ENCODE peak calls at places on chromosome 18, in nine cellular contexts. One of them, this sample, is unnamed.

GRCh38 chr18:48517048-48517447 is 21.8 kb upstream of the CTIF start:
- DNase-seq in NCI-H1417: no peak
- DNase-seq in effector CD8-positive, alpha-beta T cell: no peak
- DNase-seq in transverse colon: no peak
- DNase-seq in WTC11: no peak
- DNase-seq in GM19239: no peak
- DNase-seq in CD8-positive, alpha-beta T cell: no peak
- DNase-seq in HTR-8/SVneo: no peak
- DNase-seq in activated CD8-positive, alpha-beta memory T cell treated with anti-CD3 and anti-CD28 coated beads, Interleukin-2, amount 50 U/mL, for 4 hours: no peak
- DNase-seq in this sample: no peak

GRCh38 chr18:9914584-9915290 is 921 bp downstream of the VAPA start:
- DNase-seq in NCI-H1417: peak; percentile 39
- DNase-seq in effector CD8-positive, alpha-beta T cell: peak; percentile 65
- DNase-seq in transverse colon: peak; percentile 88
- DNase-seq in WTC11: peak; percentile 41
- DNase-seq in GM19239: peak; percentile 4
- DNase-seq in CD8-positive, alpha-beta T cell: peak; percentile 81
- DNase-seq in HTR-8/SVneo: no peak
- DNase-seq in activated CD8-positive, alpha-beta memory T cell treated with anti-CD3 and anti-CD28 coated beads, Interleukin-2, amount 50 U/mL, for 4 hours: peak; percentile 74
- DNase-seq in this sample: peak; percentile 26

GRCh38 chr18:33928226-33928625 is 296.5 kb downstream of the NOL4 start:
- DNase-seq in NCI-H1417: no peak
- DNase-seq in effector CD8-positive, alpha-beta T cell: no peak
- DNase-seq in transverse colon: no peak
- DNase-seq in WTC11: no peak
- DNase-seq in GM19239: no peak
- DNase-seq in CD8-positive, alpha-beta T cell: no peak
- DNase-seq in HTR-8/SVneo: no peak
- DNase-seq in activated CD8-positive, alpha-beta memory T cell treated with anti-CD3 and anti-CD28 coated beads, Interleukin-2, amount 50 U/mL, for 4 hours: no peak
- DNase-seq in this sample: no peak

GRCh38 chr18:68803371-68803770 is 5.5 kb downstream of the CCDC102B start:
- DNase-seq in NCI-H1417: no peak
- DNase-seq in effector CD8-positive, alpha-beta T cell: no peak
- DNase-seq in transverse colon: peak; percentile 39
- DNase-seq in WTC11: no peak
- DNase-seq in GM19239: no peak
- DNase-seq in CD8-positive, alpha-beta T cell: no peak
- DNase-seq in HTR-8/SVneo: no peak
- DNase-seq in activated CD8-positive, alpha-beta memory T cell treated with anti-CD3 and anti-CD28 coated beads, Interleukin-2, amount 50 U/mL, for 4 hours: no peak
- DNase-seq in this sample: peak; percentile 84

GRCh38 chr18:78768655-78769501 is 210.7 kb upstream of the SALL3 start:
- DNase-seq in NCI-H1417: no peak
- DNase-seq in effector CD8-positive, alpha-beta T cell: no peak
- DNase-seq in transverse colon: no peak
- DNase-seq in WTC11: no peak
- DNase-seq in GM19239: no peak
- DNase-seq in CD8-positive, alpha-beta T cell: no peak
- DNase-seq in HTR-8/SVneo: no peak
- DNase-seq in activated CD8-positive, alpha-beta memory T cell treated with anti-CD3 and anti-CD28 coated beads, Interleukin-2, amount 50 U/mL, for 4 hours: no peak
- DNase-seq in this sample: no peak

GRCh38 chr18:58088723-58089074 is 44.7 kb downstream of the NEDD4L start:
- DNase-seq in NCI-H1417: no peak
- DNase-seq in effector CD8-positive, alpha-beta T cell: no peak
- DNase-seq in transverse colon: no peak
- DNase-seq in WTC11: no peak
- DNase-seq in GM19239: no peak
- DNase-seq in CD8-positive, alpha-beta T cell: no peak
- DNase-seq in HTR-8/SVneo: no peak
- DNase-seq in activated CD8-positive, alpha-beta memory T cell treated with anti-CD3 and anti-CD28 coated beads, Interleukin-2, amount 50 U/mL, for 4 hours: no peak
- DNase-seq in this sample: no peak

GRCh38 chr18:35042389-35043066 is 1.3 kb downstream of the MAPRE2 start:
- DNase-seq in NCI-H1417: no peak
- DNase-seq in effector CD8-positive, alpha-beta T cell: no peak
- DNase-seq in transverse colon: no peak
- DNase-seq in WTC11: no peak
- DNase-seq in GM19239: no peak
- DNase-seq in CD8-positive, alpha-beta T cell: peak; percentile 56
- DNase-seq in HTR-8/SVneo: no peak
- DNase-seq in activated CD8-positive, alpha-beta memory T cell treated with anti-CD3 and anti-CD28 coated beads, Interleukin-2, amount 50 U/mL, for 4 hours: no peak
- DNase-seq in this sample: no peak

GRCh38 chr18:24726727-24727539 is 266.5 kb downstream of the HRH4 start:
- DNase-seq in NCI-H1417: peak; percentile 73
- DNase-seq in effector CD8-positive, alpha-beta T cell: peak; percentile 20
- DNase-seq in transverse colon: peak; percentile 78
- DNase-seq in WTC11: peak; percentile 71
- DNase-seq in GM19239: peak; percentile 29
- DNase-seq in CD8-positive, alpha-beta T cell: peak; percentile 29
- DNase-seq in HTR-8/SVneo: peak; percentile 44
- DNase-seq in activated CD8-positive, alpha-beta memory T cell treated with anti-CD3 and anti-CD28 coated beads, Interleukin-2, amount 50 U/mL, for 4 hours: peak; percentile 38
- DNase-seq in this sample: peak; percentile 46

GRCh38 chr18:62325806-62326645 is 916 bp downstream of the TNFRSF11A start:
- DNase-seq in NCI-H1417: peak; percentile 21
- DNase-seq in effector CD8-positive, alpha-beta T cell: no peak
- DNase-seq in transverse colon: peak; percentile 34
- DNase-seq in WTC11: no peak
- DNase-seq in GM19239: peak; percentile 54
- DNase-seq in CD8-positive, alpha-beta T cell: no peak
- DNase-seq in HTR-8/SVneo: no peak
- DNase-seq in activated CD8-positive, alpha-beta memory T cell treated with anti-CD3 and anti-CD28 coated beads, Interleukin-2, amount 50 U/mL, for 4 hours: peak; percentile 24
- DNase-seq in this sample: no peak

GRCh38 chr18:52077251-52077983 is 262.6 kb upstream of the DCC start:
- DNase-seq in NCI-H1417: no peak
- DNase-seq in effector CD8-positive, alpha-beta T cell: no peak
- DNase-seq in transverse colon: no peak
- DNase-seq in WTC11: no peak
- DNase-seq in GM19239: no peak
- DNase-seq in CD8-positive, alpha-beta T cell: no peak
- DNase-seq in HTR-8/SVneo: no peak
- DNase-seq in activated CD8-positive, alpha-beta memory T cell treated with anti-CD3 and anti-CD28 coated beads, Interleukin-2, amount 50 U/mL, for 4 hours: no peak
- DNase-seq in this sample: no peak

GRCh38 chr18:69845588-69846506 is 101.8 kb downstream of the CD226 start:
- DNase-seq in NCI-H1417: peak; percentile 92
- DNase-seq in effector CD8-positive, alpha-beta T cell: no peak
- DNase-seq in transverse colon: peak; percentile 12
- DNase-seq in WTC11: no peak
- DNase-seq in GM19239: no peak
- DNase-seq in CD8-positive, alpha-beta T cell: no peak
- DNase-seq in HTR-8/SVneo: no peak
- DNase-seq in activated CD8-positive, alpha-beta memory T cell treated with anti-CD3 and anti-CD28 coated beads, Interleukin-2, amount 50 U/mL, for 4 hours: no peak
- DNase-seq in this sample: no peak

GRCh38 chr18:54086046-54086802 is 138.2 kb downstream of the MBD2 start:
- DNase-seq in NCI-H1417: no peak
- DNase-seq in effector CD8-positive, alpha-beta T cell: no peak
- DNase-seq in transverse colon: no peak
- DNase-seq in WTC11: no peak
- DNase-seq in GM19239: no peak
- DNase-seq in CD8-positive, alpha-beta T cell: peak; percentile 21
- DNase-seq in HTR-8/SVneo: no peak
- DNase-seq in activated CD8-positive, alpha-beta memory T cell treated with anti-CD3 and anti-CD28 coated beads, Interleukin-2, amount 50 U/mL, for 4 hours: no peak
- DNase-seq in this sample: no peak

GRCh38 chr18:8507361-8507760 is 101.9 kb upstream of the RAB12 start:
- DNase-seq in NCI-H1417: no peak
- DNase-seq in effector CD8-positive, alpha-beta T cell: no peak
- DNase-seq in transverse colon: no peak
- DNase-seq in WTC11: peak; percentile 47
- DNase-seq in GM19239: no peak
- DNase-seq in CD8-positive, alpha-beta T cell: no peak
- DNase-seq in HTR-8/SVneo: no peak
- DNase-seq in activated CD8-positive, alpha-beta memory T cell treated with anti-CD3 and anti-CD28 coated beads, Interleukin-2, amount 50 U/mL, for 4 hours: no peak
- DNase-seq in this sample: no peak

GRCh38 chr18:8890957-8891464 is 185.7 kb downstream of the MTCL1 start:
- DNase-seq in NCI-H1417: no peak
- DNase-seq in effector CD8-positive, alpha-beta T cell: no peak
- DNase-seq in transverse colon: no peak
- DNase-seq in WTC11: no peak
- DNase-seq in GM19239: no peak
- DNase-seq in CD8-positive, alpha-beta T cell: no peak
- DNase-seq in HTR-8/SVneo: peak; percentile 79
- DNase-seq in activated CD8-positive, alpha-beta memory T cell treated with anti-CD3 and anti-CD28 coated beads, Interleukin-2, amount 50 U/mL, for 4 hours: no peak
- DNase-seq in this sample: peak; percentile 88

GRCh38 chr18:35974181-35974580 is 1.7 kb downstream of the RMP24 start:
- DNase-seq in NCI-H1417: no peak
- DNase-seq in effector CD8-positive, alpha-beta T cell: no peak
- DNase-seq in transverse colon: no peak
- DNase-seq in WTC11: no peak
- DNase-seq in GM19239: no peak
- DNase-seq in CD8-positive, alpha-beta T cell: no peak
- DNase-seq in HTR-8/SVneo: no peak
- DNase-seq in activated CD8-positive, alpha-beta memory T cell treated with anti-CD3 and anti-CD28 coated beads, Interleukin-2, amount 50 U/mL, for 4 hours: no peak
- DNase-seq in this sample: no peak

GRCh38 chr18:54296017-54296416 is 26.7 kb downstream of the POLI start:
- DNase-seq in NCI-H1417: no peak
- DNase-seq in effector CD8-positive, alpha-beta T cell: no peak
- DNase-seq in transverse colon: no peak
- DNase-seq in WTC11: no peak
- DNase-seq in GM19239: no peak
- DNase-seq in CD8-positive, alpha-beta T cell: no peak
- DNase-seq in HTR-8/SVneo: no peak
- DNase-seq in activated CD8-positive, alpha-beta memory T cell treated with anti-CD3 and anti-CD28 coated beads, Interleukin-2, amount 50 U/mL, for 4 hours: no peak
- DNase-seq in this sample: no peak

GRCh38 chr18:26593365-26594320 is 45.3 kb upstream of the KCTD1 start:
- DNase-seq in NCI-H1417: no peak
- DNase-seq in effector CD8-positive, alpha-beta T cell: no peak
- DNase-seq in transverse colon: no peak
- DNase-seq in WTC11: no peak
- DNase-seq in GM19239: no peak
- DNase-seq in CD8-positive, alpha-beta T cell: no peak
- DNase-seq in HTR-8/SVneo: no peak
- DNase-seq in activated CD8-positive, alpha-beta memory T cell treated with anti-CD3 and anti-CD28 coated beads, Interleukin-2, amount 50 U/mL, for 4 hours: no peak
- DNase-seq in this sample: no peak

GRCh38 chr18:33074125-33074524 is 301.3 kb upstream of the KLHL14 start:
- DNase-seq in NCI-H1417: no peak
- DNase-seq in effector CD8-positive, alpha-beta T cell: no peak
- DNase-seq in transverse colon: no peak
- DNase-seq in WTC11: no peak
- DNase-seq in GM19239: no peak
- DNase-seq in CD8-positive, alpha-beta T cell: no peak
- DNase-seq in HTR-8/SVneo: no peak
- DNase-seq in activated CD8-positive, alpha-beta memory T cell treated with anti-CD3 and anti-CD28 coated beads, Interleukin-2, amount 50 U/mL, for 4 hours: no peak
- DNase-seq in this sample: no peak

GRCh38 chr18:2197945-2198344 is 373.4 kb downstream of the METTL4 start:
- DNase-seq in NCI-H1417: no peak
- DNase-seq in effector CD8-positive, alpha-beta T cell: no peak
- DNase-seq in transverse colon: no peak
- DNase-seq in WTC11: no peak
- DNase-seq in GM19239: no peak
- DNase-seq in CD8-positive, alpha-beta T cell: no peak
- DNase-seq in HTR-8/SVneo: no peak
- DNase-seq in activated CD8-positive, alpha-beta memory T cell treated with anti-CD3 and anti-CD28 coated beads, Interleukin-2, amount 50 U/mL, for 4 hours: no peak
- DNase-seq in this sample: no peak

GRCh38 chr18:24923138-24923537 is 428.8 kb downstream of the ZNF521 start:
- DNase-seq in NCI-H1417: no peak
- DNase-seq in effector CD8-positive, alpha-beta T cell: no peak
- DNase-seq in transverse colon: no peak
- DNase-seq in WTC11: no peak
- DNase-seq in GM19239: no peak
- DNase-seq in CD8-positive, alpha-beta T cell: no peak
- DNase-seq in HTR-8/SVneo: no peak
- DNase-seq in activated CD8-positive, alpha-beta memory T cell treated with anti-CD3 and anti-CD28 coated beads, Interleukin-2, amount 50 U/mL, for 4 hours: no peak
- DNase-seq in this sample: no peak

GRCh38 chr18:13019301-13019700 is 28.1 kb downstream of the CEP192 start:
- DNase-seq in NCI-H1417: no peak
- DNase-seq in effector CD8-positive, alpha-beta T cell: no peak
- DNase-seq in transverse colon: no peak
- DNase-seq in WTC11: no peak
- DNase-seq in GM19239: no peak
- DNase-seq in CD8-positive, alpha-beta T cell: no peak
- DNase-seq in HTR-8/SVneo: no peak
- DNase-seq in activated CD8-positive, alpha-beta memory T cell treated with anti-CD3 and anti-CD28 coated beads, Interleukin-2, amount 50 U/mL, for 4 hours: no peak
- DNase-seq in this sample: no peak

This sample was measured in AG04449.